ENCODE peak calls at places on chromosomes 11 and 22, in seven cellular contexts. U is SK-N-SH, F is HCT116, L is OCI-LY7, B is GM23248, G is hepatocyte, Z is MM.1S. P is an unnamed sample.

GRCh38 chr22:36860821-36861659 is at the start of gene NCF4:
- DNase-seq in U (no peak), F (no peak), L (peak; percentile 95), B (no peak), G (no peak), Z (peak; percentile 63), P (no peak)

GRCh38 chr22:37492428-37493344 is 6.5 kb upstream of the MFNG start:
- DNase-seq in U (peak; percentile 69), F (no peak), L (peak; percentile 84), B (peak; percentile 79), G (no peak), Z (peak; percentile 44), P (peak; percentile 70)

GRCh38 chr11:102912482-102912830 is 37.7 kb upstream of the MMP12 start:
- DNase-seq in U (no peak), F (no peak), L (no peak), B (no peak), G (no peak), Z (no peak), P (no peak)

GRCh38 chr11:75352417-75353206 is 1.2 kb upstream of the ARRB1 start:
- DNase-seq in U (no peak), F (no peak), L (no peak), B (peak; percentile 49), G (peak; percentile 51), Z (no peak), P (no peak)

GRCh38 chr22:29469755-29470154 is 10.3 kb upstream of the NEFH start:
- DNase-seq in U (no peak), F (no peak), L (no peak), B (no peak), G (peak; percentile 46), Z (no peak), P (peak; percentile 52)

GRCh38 chr11:126518130-126518995 is 162.9 kb downstream of the ST3GAL4 start:
- DNase-seq in U (peak; percentile 81), F (no peak), L (no peak), B (no peak), G (no peak), Z (no peak), P (no peak)

GRCh38 chr11:90176069-90176468 is 41.6 kb downstream of the NAALAD2 start:
- DNase-seq in U (peak; percentile 24), F (no peak), L (no peak), B (no peak), G (no peak), Z (no peak), P (no peak)

GRCh38 chr11:118193910-118194566 is 17.6 kb upstream of the SCN2B start:
- DNase-seq in U (no peak), F (no peak), L (no peak), B (no peak), G (no peak), Z (no peak), P (no peak)

GRCh38 chr22:33568934-33569496 is 351.3 kb downstream of the LARGE1 start:
- DNase-seq in U (no peak), F (no peak), L (peak; percentile 62), B (no peak), G (no peak), Z (peak; percentile 41), P (no peak)

GRCh38 chr11:1043563-1044096 is 7.1 kb upstream of the MUC6 start:
- DNase-seq in U (no peak), F (no peak), L (no peak), B (no peak), G (no peak), Z (no peak), P (no peak)

GRCh38 chr11:114340311-114341131 is 44.3 kb downstream of the NNMT start:
- DNase-seq in U (peak; percentile 39), F (peak; percentile 51), L (peak; percentile 72), B (peak; percentile 92), G (peak; percentile 82), Z (peak; percentile 89), P (peak; percentile 83)

GRCh38 chr11:66465371-66466224 is 1.1 kb upstream of the PELI3 start:
- DNase-seq in U (no peak), F (no peak), L (peak; percentile 66), B (no peak), G (no peak), Z (no peak), P (no peak)

GRCh38 chr11:20013346-20014066 is 146.8 kb downstream of the DBX1 start:
- DNase-seq in U (no peak), F (no peak), L (no peak), B (no peak), G (peak; percentile 71), Z (no peak), P (no peak)

GRCh38 chr11:69471329-69472052 is 10.0 kb upstream of the LINC01488 start:
- DNase-seq in U (no peak), F (no peak), L (no peak), B (no peak), G (no peak), Z (no peak), P (peak; percentile 90)

GRCh38 chr22:49971232-49972162 is 10.9 kb downstream of the PIM3 start:
- DNase-seq in U (peak; percentile 71), F (no peak), L (no peak), B (peak; percentile 63), G (peak; percentile 91), Z (peak; percentile 7), P (peak; percentile 64)

GRCh38 chr22:48575567-48576332 is 1251.9 kb downstream of the BRD1 start:
- DNase-seq in U (peak; percentile 50), F (no peak), L (no peak), B (no peak), G (peak; percentile 26), Z (no peak), P (peak; percentile 65)

GRCh38 chr11:73221451-73221850 is 3.4 kb downstream of the P2RY2 start:
- DNase-seq in U (no peak), F (no peak), L (no peak), B (no peak), G (no peak), Z (no peak), P (peak; percentile 0)

GRCh38 chr11:48210052-48210451 is 6.6 kb upstream of the OR4B1 start:
- DNase-seq in U (no peak), F (no peak), L (no peak), B (peak; percentile 40), G (no peak), Z (no peak), P (no peak)

GRCh38 chr11:63622318-63622717 is 8.1 kb upstream of the PLAAT3 start:
- DNase-seq in U (no peak), F (no peak), L (no peak), B (no peak), G (peak; percentile 67), Z (no peak), P (no peak)

GRCh38 chr22:36180038-36180880 is 19.7 kb upstream of the APOL3 start:
- DNase-seq in U (peak; percentile 67), F (peak; percentile 42), L (peak; percentile 73), B (peak; percentile 81), G (peak; percentile 81), Z (peak; percentile 53), P (peak; percentile 86)

GRCh38 chr11:14230407-14230806 is 128.6 kb downstream of the RRAS2 start:
- DNase-seq in U (no peak), F (no peak), L (no peak), B (no peak), G (no peak), Z (no peak), P (no peak)

GRCh38 chr11:117171007-117171647 is 7.4 kb upstream of the SIDT2 start:
- DNase-seq in U (no peak), F (no peak), L (no peak), B (no peak), G (no peak), Z (no peak), P (no peak)

GRCh38 chr11:2139691-2140337 is 625 bp upstream of the IGF2 start:
- DNase-seq in U (no peak), F (no peak), L (no peak), B (no peak), G (peak; percentile 77), Z (no peak), P (peak; percentile 62)

GRCh38 chr11:2139118-2139490 is at the start of gene IGF2:
- DNase-seq in U (peak; percentile 84), F (no peak), L (no peak), B (no peak), G (peak; percentile 92), Z (no peak), P (peak; percentile 77)

GRCh38 chr11:2137202-2138071 is 1.8 kb downstream of the IGF2 start:
- DNase-seq in U (peak; percentile 95), F (peak; percentile 36), L (no peak), B (peak; percentile 52), G (peak; percentile 90), Z (no peak), P (peak; percentile 92)

GRCh38 chr11:2138075-2138435 is 1.1 kb downstream of the IGF2 start:
- DNase-seq in U (peak; percentile 64), F (no peak), L (no peak), B (no peak), G (peak; percentile 53), Z (no peak), P (peak; percentile 72)

GRCh38 chr11:2138436-2139117 is 612 bp downstream of the IGF2 start:
- DNase-seq in U (no peak), F (no peak), L (no peak), B (peak; percentile 27), G (peak; percentile 55), Z (no peak), P (peak; percentile 79)
- H3K4me3 ChIP-seq in U (no peak overlapping the region), F (peak overlapping the region; percentile 48), L (no peak overlapping the region), B (no peak overlapping the region), G (peak overlapping the region; percentile 85), Z (no peak overlapping the region), P (peak overlapping the region; percentile 53)

GRCh38 chr11:92875473-92875872 is 94.0 kb upstream of the MTNR1B start:
- DNase-seq in U (no peak), F (no peak), L (no peak), B (no peak), G (no peak), Z (no peak), P (no peak)
- TF ChIP-seq EZH2phosphoT487 in U (no peak), F (no peak), L (no peak), B (no peak), G (no peak), Z (no peak), P (no peak)

GRCh38 chr11:21411597-21411996 is 742.2 kb downstream of the NELL1 start:
- DNase-seq in U (no peak), F (no peak), L (no peak), B (no peak), G (no peak), Z (no peak), P (no peak)

GRCh38 chr11:21414928-21415327 is 745.5 kb downstream of the NELL1 start:
- DNase-seq in U (no peak), F (no peak), L (no peak), B (no peak), G (no peak), Z (peak; percentile 75), P (no peak)

GRCh38 chr11:21411114-21411513 is 741.7 kb downstream of the NELL1 start:
- DNase-seq in U (no peak), F (no peak), L (no peak), B (no peak), G (no peak), Z (peak; percentile 88), P (no peak)

GRCh38 chr11:21412652-21413383 is 743.4 kb downstream of the NELL1 start:
- DNase-seq in U (no peak), F (no peak), L (no peak), B (no peak), G (no peak), Z (peak; percentile 84), P (no peak)

GRCh38 chr11:21410513-21410912 is 741.1 kb downstream of the NELL1 start:
- DNase-seq in U (peak; percentile 5), F (no peak), L (no peak), B (no peak), G (no peak), Z (no peak), P (no peak)
- H3K4me2 ChIP-seq in U (no peak overlapping the region), F (no peak overlapping the region), L (no peak overlapping the region), B (no peak overlapping the region), G (no peak overlapping the region), Z (peak overlapping the region; percentile 72), P (no peak overlapping the region)

GRCh38 chr11:58905141-58905715 is 34.1 kb upstream of the GLYATL1 start:
- DNase-seq in U (peak; percentile 75), F (no peak), L (no peak), B (peak; percentile 82), G (peak; percentile 64), Z (no peak), P (peak; percentile 81)
- H3K4me3 ChIP-seq in U (peak overlapping the region; percentile 93), F (no peak overlapping the region), L (no peak overlapping the region), B (peak overlapping the region; percentile 73), G (peak overlapping the region; percentile 76), Z (no peak overlapping the region), P (peak overlapping the region; percentile 53)